ENCODE peak calls at places on chromosome 14, in four cellular contexts. One of them, this sample, is unnamed.

GRCh38 chr14:64844272-64844671 is 35.4 kb downstream of the SPTB start:
- DNase-seq in transverse colon: no peak
- DNase-seq in sigmoid colon: no peak
- DNase-seq in endothelial cell of umbilical vein: no peak
- DNase-seq in this sample: no peak

GRCh38 chr14:68966872-68967301 is 12.2 kb downstream of the ACTN1 start:
- DNase-seq in transverse colon: no peak
- DNase-seq in sigmoid colon: peak
- DNase-seq in endothelial cell of umbilical vein: peak
- DNase-seq in this sample: no peak

GRCh38 chr14:21525571-21525970 is 575 bp downstream of the SALL2 start:
- DNase-seq in transverse colon: no peak
- DNase-seq in sigmoid colon: no peak
- DNase-seq in endothelial cell of umbilical vein: no peak
- DNase-seq in this sample: no peak

GRCh38 chr14:92563359-92563758 is 49.8 kb downstream of the RIN3 start:
- DNase-seq in transverse colon: no peak
- DNase-seq in sigmoid colon: no peak
- DNase-seq in endothelial cell of umbilical vein: no peak
- DNase-seq in this sample: no peak

GRCh38 chr14:96634896-96635295 is 132.7 kb downstream of the PAPOLA start:
- DNase-seq in transverse colon: no peak
- DNase-seq in sigmoid colon: no peak
- DNase-seq in endothelial cell of umbilical vein: no peak
- DNase-seq in this sample: peak

GRCh38 chr14:23120405-23121251 is 1.6 kb upstream of the CEBPE start:
- DNase-seq in transverse colon: peak
- DNase-seq in sigmoid colon: peak
- DNase-seq in endothelial cell of umbilical vein: peak
- DNase-seq in this sample: peak

GRCh38 chr14:87332001-87332400 is 661.0 kb downstream of the GALC start:
- DNase-seq in transverse colon: no peak
- DNase-seq in sigmoid colon: no peak
- DNase-seq in endothelial cell of umbilical vein: no peak
- DNase-seq in this sample: no peak

GRCh38 chr14:57533214-57533613 is 39.6 kb upstream of the CCDC198 start:
- DNase-seq in transverse colon: no peak
- DNase-seq in sigmoid colon: no peak
- DNase-seq in endothelial cell of umbilical vein: no peak
- DNase-seq in this sample: no peak

GRCh38 chr14:92783813-92784431 is 10.2 kb upstream of the GOLGA5 start:
- DNase-seq in transverse colon: peak
- DNase-seq in sigmoid colon: no peak
- DNase-seq in endothelial cell of umbilical vein: peak
- DNase-seq in this sample: no peak

GRCh38 chr14:99554184-99554583 is 49.8 kb downstream of the CCDC85C start:
- DNase-seq in transverse colon: no peak
- DNase-seq in sigmoid colon: no peak
- DNase-seq in endothelial cell of umbilical vein: no peak
- DNase-seq in this sample: no peak

GRCh38 chr14:105478624-105479305 is 4.1 kb downstream of the CRIP2 start:
- DNase-seq in transverse colon: no peak
- DNase-seq in sigmoid colon: no peak
- DNase-seq in endothelial cell of umbilical vein: no peak
- DNase-seq in this sample: no peak
- TF ChIP-seq POLR2A in transverse colon: no peak
- TF ChIP-seq POLR2A in sigmoid colon: no peak
- TF ChIP-seq POLR2A in endothelial cell of umbilical vein: no peak
- TF ChIP-seq POLR2A in this sample: no peak

GRCh38 chr14:74686324-74686723 is 26.6 kb downstream of the AREL1 start:
- DNase-seq in transverse colon: no peak
- DNase-seq in sigmoid colon: no peak
- DNase-seq in endothelial cell of umbilical vein: no peak
- DNase-seq in this sample: no peak
- TF ChIP-seq POLR2AphosphoS5 in transverse colon: peak
- TF ChIP-seq POLR2AphosphoS5 in sigmoid colon: no peak
- TF ChIP-seq POLR2AphosphoS5 in endothelial cell of umbilical vein: no peak
- TF ChIP-seq POLR2AphosphoS5 in this sample: no peak

GRCh38 chr14:54398028-54398368 is 1.2 kb downstream of the CDKN3 start:
- DNase-seq in transverse colon: no peak
- DNase-seq in sigmoid colon: no peak
- DNase-seq in endothelial cell of umbilical vein: no peak
- DNase-seq in this sample: no peak

GRCh38 chr14:54395716-54396115 is 1.1 kb upstream of the CDKN3 start:
- DNase-seq in transverse colon: no peak
- DNase-seq in sigmoid colon: no peak
- DNase-seq in endothelial cell of umbilical vein: no peak
- DNase-seq in this sample: no peak

GRCh38 chr14:54395284-54395683 is 1.5 kb upstream of the CDKN3 start:
- DNase-seq in transverse colon: no peak
- DNase-seq in sigmoid colon: no peak
- DNase-seq in endothelial cell of umbilical vein: no peak
- DNase-seq in this sample: no peak

GRCh38 chr14:54396183-54396492 is 669 bp upstream of the CDKN3 start:
- DNase-seq in transverse colon: no peak
- DNase-seq in sigmoid colon: no peak
- DNase-seq in endothelial cell of umbilical vein: no peak
- DNase-seq in this sample: no peak

DNA sequence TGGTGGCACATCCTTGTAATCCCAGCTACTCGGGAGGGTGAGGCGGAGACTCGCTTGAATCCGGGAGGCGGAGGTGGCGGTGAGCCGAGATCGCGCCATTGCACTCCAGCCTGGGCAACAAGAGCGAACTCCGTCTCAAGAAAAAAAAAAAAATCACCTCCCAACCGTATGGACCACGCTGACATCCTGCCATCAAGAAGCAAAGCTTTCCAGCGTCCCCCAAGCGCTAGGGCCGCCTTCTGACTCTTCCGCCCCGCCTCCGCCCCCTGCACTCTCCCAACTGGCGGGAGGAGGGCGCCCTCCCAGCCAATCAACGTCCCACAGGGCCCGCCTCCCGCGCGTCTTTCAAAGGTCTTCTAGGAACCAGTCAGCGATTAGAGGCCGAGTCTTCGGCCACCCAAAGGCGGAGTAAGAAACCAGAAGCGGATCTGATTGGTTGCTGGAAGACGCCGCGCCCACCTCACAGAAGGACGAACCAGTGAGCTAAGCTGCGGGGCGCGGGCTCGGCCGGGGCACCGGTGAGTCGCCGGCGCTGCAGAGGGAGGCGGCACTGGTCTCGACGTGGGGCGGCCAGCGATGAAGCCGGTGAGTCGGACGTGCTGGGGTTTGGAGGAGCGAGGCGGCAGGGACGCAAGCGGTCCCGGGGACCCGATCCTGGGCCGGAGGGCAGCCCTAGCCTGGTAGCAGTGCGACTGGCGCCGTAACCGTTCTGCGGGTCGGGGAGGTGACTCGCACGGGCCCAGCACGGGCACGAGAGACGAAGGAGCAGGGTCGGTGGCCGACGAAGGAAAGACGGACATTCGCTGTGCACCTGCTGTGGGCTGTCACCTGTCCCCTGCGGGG is at the start of gene CDKN3:
- DNase-seq in transverse colon: peak
- DNase-seq in sigmoid colon: peak
- DNase-seq in endothelial cell of umbilical vein: peak
- DNase-seq in this sample: peak
- TF ChIP-seq POLR2A in transverse colon: peak
- TF ChIP-seq POLR2A in sigmoid colon: peak
- TF ChIP-seq POLR2A in endothelial cell of umbilical vein: peak
- TF ChIP-seq POLR2A in this sample: peak

GRCh38 chr14:95363468-95363954 is 43.8 kb upstream of the CLMN start:
- DNase-seq in transverse colon: no peak
- DNase-seq in sigmoid colon: no peak
- DNase-seq in endothelial cell of umbilical vein: no peak
- DNase-seq in this sample: no peak

GRCh38 chr14:95362180-95362494 is 42.4 kb upstream of the CLMN start:
- DNase-seq in transverse colon: no peak
- DNase-seq in sigmoid colon: no peak
- DNase-seq in endothelial cell of umbilical vein: no peak
- DNase-seq in this sample: no peak

GRCh38 chr14:95361373-95362179 is 41.9 kb upstream of the CLMN start:
- DNase-seq in transverse colon: peak
- DNase-seq in sigmoid colon: no peak
- DNase-seq in endothelial cell of umbilical vein: peak
- DNase-seq in this sample: peak

GRCh38 chr14:95360828-95361227 is 41.1 kb upstream of the CLMN start:
- DNase-seq in transverse colon: no peak
- DNase-seq in sigmoid colon: no peak
- DNase-seq in endothelial cell of umbilical vein: no peak
- DNase-seq in this sample: no peak

DNA sequence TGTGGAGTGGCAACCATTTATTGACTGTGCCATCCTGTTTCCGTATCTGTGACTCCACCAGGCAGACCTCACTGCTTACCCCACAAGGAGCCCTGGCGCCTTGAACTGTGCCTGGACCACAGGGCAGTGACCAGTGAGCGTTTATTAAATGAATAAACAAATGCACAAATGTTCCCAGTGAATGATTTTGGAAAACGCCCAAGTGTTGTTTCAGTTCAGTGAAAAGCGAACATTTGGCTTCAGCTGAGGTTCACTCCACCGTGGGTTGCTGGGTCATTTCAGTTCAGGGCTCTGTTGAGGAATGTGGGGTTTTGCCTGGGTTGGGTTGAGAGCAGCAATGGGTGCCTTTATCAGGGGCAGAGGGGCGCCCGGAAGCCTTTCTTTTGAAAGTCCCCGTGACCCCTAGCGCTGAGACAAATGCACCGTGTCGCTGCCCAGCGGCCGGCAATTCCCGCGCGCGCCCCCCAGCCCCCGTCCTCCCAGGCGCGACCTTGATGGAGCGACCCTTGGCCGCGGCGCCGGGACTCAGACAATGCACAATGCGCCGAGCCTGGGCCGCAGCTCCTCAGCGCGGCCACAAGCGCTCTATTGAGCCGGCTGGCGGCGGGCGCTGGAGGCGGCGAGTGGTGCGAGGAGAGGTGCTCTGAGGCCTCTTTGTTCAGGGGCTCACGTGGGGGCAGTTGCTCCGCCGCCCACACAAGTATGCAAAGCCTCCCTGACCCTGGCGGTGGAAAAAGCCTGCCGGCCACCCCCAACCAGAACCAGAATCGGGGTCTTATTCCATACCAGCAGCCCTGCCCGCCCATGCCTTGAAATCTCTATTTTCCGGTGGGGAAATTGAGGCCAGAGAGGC is 40.5 kb upstream of the CLMN start:
- DNase-seq in transverse colon: no peak
- DNase-seq in sigmoid colon: no peak
- DNase-seq in endothelial cell of umbilical vein: no peak
- DNase-seq in this sample: peak
- TF ChIP-seq POLR2AphosphoS5 in transverse colon: no peak
- TF ChIP-seq POLR2AphosphoS5 in sigmoid colon: no peak
- TF ChIP-seq POLR2AphosphoS5 in endothelial cell of umbilical vein: no peak
- TF ChIP-seq POLR2AphosphoS5 in this sample: no peak

GRCh38 chr14:104680056-104680805 is 9.2 kb upstream of the INF2 start:
- DNase-seq in transverse colon: peak
- DNase-seq in sigmoid colon: peak
- DNase-seq in endothelial cell of umbilical vein: peak
- DNase-seq in this sample: no peak

GRCh38 chr14:104677506-104678332 is 11.7 kb upstream of the INF2 start:
- DNase-seq in transverse colon: peak
- DNase-seq in sigmoid colon: peak
- DNase-seq in endothelial cell of umbilical vein: peak
- DNase-seq in this sample: peak

GRCh38 chr14:104678346-104678745 is 11.1 kb upstream of the INF2 start:
- DNase-seq in transverse colon: no peak
- DNase-seq in sigmoid colon: peak
- DNase-seq in endothelial cell of umbilical vein: no peak
- DNase-seq in this sample: no peak

GRCh38 chr14:104680806-104681688 is 8.4 kb upstream of the INF2 start:
- DNase-seq in transverse colon: peak
- DNase-seq in sigmoid colon: peak
- DNase-seq in endothelial cell of umbilical vein: peak
- DNase-seq in this sample: no peak

DNA sequence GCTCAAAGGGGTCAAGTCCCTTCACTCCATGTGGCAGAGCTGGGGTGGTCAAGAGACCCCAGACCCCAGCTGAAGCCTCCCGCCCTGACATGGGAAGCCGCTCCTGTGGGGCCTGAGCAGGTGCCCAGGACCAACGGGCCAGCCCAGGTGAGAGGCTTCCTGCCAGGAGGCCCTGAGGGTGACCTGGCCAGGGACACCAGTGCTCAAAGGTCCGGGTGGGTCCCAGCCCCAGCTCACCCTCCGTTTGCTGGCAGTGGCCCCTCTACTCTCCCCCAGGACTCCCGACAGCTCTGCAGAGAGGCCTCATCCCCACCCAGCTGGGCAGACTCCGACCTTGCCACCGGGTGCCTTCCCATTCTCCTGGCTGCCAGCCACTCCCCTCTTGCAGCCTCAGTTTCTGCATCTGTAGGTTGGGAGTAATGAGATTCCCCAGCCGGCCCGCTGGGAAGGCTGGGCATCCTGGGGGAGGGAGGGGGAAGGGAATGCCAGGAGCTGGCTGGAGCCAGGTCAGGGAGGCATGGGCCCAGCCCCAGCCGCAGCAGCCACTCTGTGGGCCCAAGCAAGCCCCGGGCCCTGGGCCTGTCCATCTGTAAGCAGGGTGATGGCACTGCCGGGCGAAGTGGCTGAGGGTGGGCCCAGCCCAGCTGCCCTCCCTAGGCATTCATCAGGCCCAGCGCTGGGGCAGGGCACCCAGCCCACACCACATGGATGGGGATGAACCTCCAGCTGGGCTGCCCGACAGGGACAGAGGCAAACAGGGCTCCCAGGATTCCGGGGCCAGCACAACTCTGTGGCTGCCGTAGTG is 10.3 kb upstream of the INF2 start:
- DNase-seq in transverse colon: no peak
- DNase-seq in sigmoid colon: peak
- DNase-seq in endothelial cell of umbilical vein: no peak
- DNase-seq in this sample: no peak
- TF ChIP-seq POLR2A in transverse colon: no peak
- TF ChIP-seq POLR2A in sigmoid colon: no peak
- TF ChIP-seq POLR2A in endothelial cell of umbilical vein: no peak
- TF ChIP-seq POLR2A in this sample: no peak